ENCODE peak calls at places on chromosomes 11 and 22, in five cellular contexts. B is NCI-H1930; F is HFF-Myc; M is activated CD4-positive, CD25-positive, alpha-beta regulatory T cell; P is activated CD8-positive, alpha-beta memory T cell treated with anti-CD3 and anti-CD28 coated beads for 1 hour. G is an unnamed sample.

GRCh38 chr11:70579376-70579955 is 181.1 kb downstream of the CTTN start:
- DNase-seq in B (no peak), F (no peak), M (no peak), P (no peak), G (no peak)

GRCh38 chr22:44369241-44369652 is 56.5 kb upstream of the SHISAL1 start:
- DNase-seq in B (no peak), F (no peak), M (no peak), P (no peak), G (no peak)

GRCh38 chr11:129828301-129828836 is 12.7 kb downstream of the TMEM45B start:
- DNase-seq in B (no peak), F (no peak), M (no peak), P (no peak), G (no peak)

GRCh38 chr11:31555938-31556337 is 46.4 kb downstream of the ELP4 start:
- DNase-seq in B (no peak), F (no peak), M (no peak), P (no peak), G (no peak)

GRCh38 chr11:113667801-113668200 is 38.3 kb downstream of the TMPRSS5 start:
- DNase-seq in B (no peak), F (no peak), M (no peak), P (no peak), G (no peak)

GRCh38 chr22:33917744-33918406 is 2.4 kb downstream of the LARGE1 start:
- DNase-seq in B (no peak), F (no peak), M (no peak), P (no peak), G (no peak)

GRCh38 chr11:62500066-62501035 is 46.3 kb downstream of the AHNAK start:
- DNase-seq in B (no peak), F (no peak), M (no peak), P (no peak), G (no peak)

GRCh38 chr22:34850010-34850409 is 215.9 kb upstream of the ISX start:
- DNase-seq in B (no peak), F (no peak), M (no peak), P (no peak), G (no peak)

GRCh38 chr11:130705670-130706421 is 210.4 kb downstream of the SNX19 start:
- DNase-seq in B (no peak), F (no peak), M (no peak), P (no peak), G (no peak)

GRCh38 chr11:16897460-16898061 is 116.7 kb downstream of the PLEKHA7 start:
- DNase-seq in B (peak), F (no peak), M (no peak), P (no peak), G (peak)

GRCh38 chr11:43376594-43376993 is 17.9 kb downstream of the TTC17 start:
- DNase-seq in B (no peak), F (peak), M (no peak), P (no peak), G (no peak)

GRCh38 chr11:97201743-97202612 is 812.2 kb downstream of the JRKL start:
- DNase-seq in B (no peak), F (no peak), M (no peak), P (no peak), G (no peak)

GRCh38 chr11:80700386-80700785 is 1259.6 kb upstream of the TENM4 start:
- DNase-seq in B (no peak), F (no peak), M (no peak), P (no peak), G (no peak)